ENCODE peak calls at places on chromosomes 11 and 22, in four cellular contexts. P is IMR-90, B is GM12878, L is K562. Q is an unnamed sample. For H4K20me1, the result is how much of the 10 kb centered on the place peaks cover.

GRCh38 chr11:57885298-57886035 is 123.9 kb downstream of the CTNND1 start:
- DNase-seq in P (peak), B (no peak), L (no peak), Q (peak)

GRCh38 chr11:121453589-121454299 is 977 bp upstream of the SORL1-AS1 start:
- DNase-seq in B (no peak), P (no peak), L (no peak), Q (no peak)

GRCh38 chr11:119347242-119347641 is 737 bp upstream of the MFRP start:
- DNase-seq in L (no peak), B (no peak), P (no peak), Q (no peak)

GRCh38 chr11:61111060-61111435 is 8.8 kb downstream of the CD5 start:
- DNase-seq in P (no peak), B (no peak), L (no peak), Q (no peak)

GRCh38 chr11:31819533-31820437 is 8.7 kb upstream of the PAX6 start:
- DNase-seq in P (no peak), L (no peak), B (no peak), Q (no peak)

GRCh38 chr11:47551086-47551485 is 1.8 kb downstream of the CELF1 start:
- DNase-seq in L (peak), P (peak), B (no peak), Q (peak)

GRCh38 chr11:36377759-36378553 is 81.9 kb downstream of the PRR5L start:
- DNase-seq in L (no peak), B (no peak), P (no peak), Q (no peak)

GRCh38 chr11:13061294-13061990 is 52.3 kb downstream of the RASSF10 start:
- DNase-seq in L (no peak), P (no peak), B (no peak), Q (no peak)

GRCh38 chr11:16781821-16782220 is 43.4 kb downstream of the C11orf58 start:
- DNase-seq in P (no peak), B (no peak), L (no peak), Q (no peak)

GRCh38 chr11:3139481-3140290 is 25.4 kb downstream of the OSBPL5 start:
- DNase-seq in L (no peak), B (no peak), P (no peak), Q (no peak)

GRCh38 chr11:3138178-3139085 is 26.7 kb downstream of the OSBPL5 start:
- DNase-seq in L (peak), B (no peak), P (no peak), Q (no peak)

GRCh38 chr11:3137486-3138177 is 27.5 kb downstream of the OSBPL5 start:
- DNase-seq in P (no peak), L (no peak), B (no peak), Q (no peak)

GRCh38 chr11:3139086-3139440 is 26.0 kb downstream of the OSBPL5 start:
- DNase-seq in B (no peak), P (no peak), L (no peak), Q (no peak)

DNA sequence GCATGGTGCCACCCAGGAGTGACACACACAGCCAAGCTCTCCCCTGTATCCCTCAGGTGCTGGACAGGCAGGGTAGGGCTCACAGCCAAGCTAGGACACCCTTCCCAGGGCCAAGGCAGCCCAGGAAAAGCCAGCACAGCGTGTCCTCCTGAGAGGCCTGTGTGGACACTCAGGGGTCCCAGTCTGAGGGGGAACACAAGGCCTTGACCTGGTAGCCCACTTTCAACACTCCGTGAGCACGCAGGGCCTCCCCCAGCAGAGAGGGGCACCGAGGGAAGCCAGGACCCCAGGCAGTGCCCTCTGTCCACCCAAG is 24.9 kb downstream of the OSBPL5 start:
- DNase-seq in B (no peak), L (no peak), P (no peak), Q (no peak)
- H4K20me1 ChIP-seq in B (under half), L (under half), P (half or more), Q (under half)

GRCh38 chr11:124920870-124921609 is 2.0 kb downstream of the HEPN1 start:
- DNase-seq in L (no peak), P (peak), B (no peak), Q (peak)
- TF ChIP-seq FOS in L (no peak), P (no peak), B (no peak), Q (no peak)

DNA sequence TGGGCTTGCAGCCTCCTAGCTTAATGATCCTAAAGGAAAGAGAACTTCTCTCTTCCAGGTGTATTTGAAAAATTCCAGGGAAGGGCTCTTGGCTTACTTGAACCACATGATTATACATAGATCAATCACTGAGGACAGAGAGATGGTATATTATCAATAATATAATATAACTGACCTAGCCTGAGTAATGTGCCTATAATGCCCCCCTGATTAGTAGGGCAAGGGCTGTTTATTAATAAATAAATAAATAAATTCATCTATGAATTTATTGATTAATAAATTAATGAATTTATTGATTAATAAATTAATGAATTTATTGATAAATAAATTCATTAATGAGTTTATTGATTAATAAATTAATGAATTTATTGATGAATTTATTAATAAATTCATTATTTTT is 48.0 kb upstream of the CEP295 start:
- DNase-seq in B (no peak), L (no peak), P (no peak), Q (no peak)
- H4K20me1 ChIP-seq in B (under half), L (under half), P (under half), Q (under half)

GRCh38 chr11:133952199-133953190 is 4.3 kb downstream of the IGSF9B start:
- DNase-seq in B (no peak), P (no peak), L (no peak), Q (no peak)
- TF ChIP-seq FOS in B (no peak), P (no peak), L (no peak), Q (no peak)

DNA sequence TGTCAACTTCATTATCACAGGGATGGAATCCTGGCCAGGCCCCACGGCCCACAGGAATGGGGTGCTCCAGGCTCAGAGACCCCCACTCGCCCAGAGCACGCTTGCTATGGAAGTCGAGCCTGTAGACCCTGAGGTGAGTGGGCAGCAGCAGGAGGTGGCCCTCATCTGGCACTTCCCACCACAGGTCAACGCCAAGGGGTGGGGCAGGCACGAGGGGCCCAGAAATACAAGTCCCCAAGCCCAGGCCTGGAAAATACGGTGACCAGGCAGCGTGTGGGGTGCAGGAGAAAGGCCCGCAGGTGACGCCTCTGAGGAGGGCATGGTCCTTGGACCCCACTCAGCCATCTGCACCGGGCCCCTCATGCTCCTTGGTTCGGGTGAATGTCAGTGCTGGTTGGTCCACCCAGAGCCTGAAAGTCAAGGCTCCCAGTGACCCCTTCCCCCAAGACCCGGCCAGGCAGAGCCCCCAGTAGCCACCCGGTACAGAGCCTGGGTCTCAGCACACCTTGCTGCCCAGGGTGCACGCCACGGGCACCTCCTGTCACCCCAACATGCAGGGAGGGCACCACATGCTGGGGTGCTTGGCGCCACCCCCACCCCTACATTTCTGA is 2.4 kb downstream of the MOB2 start:
- DNase-seq in L (no peak), P (no peak), B (no peak), Q (no peak)
- H4K20me1 ChIP-seq in L (under half), P (half or more), B (under half), Q (under half)

DNA sequence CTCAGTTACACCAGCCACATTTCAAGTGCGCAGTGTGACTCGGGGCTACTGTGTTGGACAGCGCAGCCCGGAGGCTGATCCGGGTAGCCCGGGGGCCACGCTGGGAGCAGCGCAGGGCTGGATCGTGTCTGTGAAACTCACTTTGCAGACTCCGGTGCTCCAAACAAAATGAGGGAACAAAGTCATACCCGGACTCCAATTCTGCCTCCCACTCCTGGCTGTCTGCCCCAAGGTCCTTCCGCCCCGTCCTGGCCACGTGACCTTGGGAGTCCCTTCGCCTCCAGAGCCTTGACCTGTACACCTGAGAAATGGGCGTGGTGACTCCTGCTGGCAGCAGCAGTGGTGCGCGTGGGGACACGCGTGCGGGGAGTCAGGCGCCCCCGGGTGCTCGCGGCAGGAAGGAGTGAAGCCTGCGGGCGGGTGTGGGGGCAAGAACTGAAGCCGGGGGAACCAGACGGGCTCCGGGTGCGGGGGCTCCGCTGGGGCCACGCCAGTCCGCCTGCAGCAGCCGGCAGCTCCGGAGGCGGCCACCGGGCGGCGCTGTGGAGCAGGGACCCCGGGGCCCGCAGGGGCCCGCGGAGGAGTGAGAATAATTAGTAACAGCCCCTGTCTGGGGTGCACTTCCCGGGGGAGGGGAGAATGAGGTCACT is 42.4 kb downstream of the KCNJ4 start:
- DNase-seq in B (no peak), L (peak), P (no peak), Q (no peak)
- TF ChIP-seq FOS in B (no peak), L (no peak), P (no peak), Q (no peak)

GRCh38 chr11:33718441-33718840 is 17.8 kb downstream of the CD59 start:
- DNase-seq in L (no peak), P (no peak), B (no peak), Q (no peak)
- H4K20me1 ChIP-seq in L (under half), P (half or more), B (under half), Q (under half)

Q was measured in endothelial cell of umbilical vein.